ENCODE peak calls at places on chromosomes 11 and 22, in seven cellular contexts. K is CD4-positive, CD25-positive, alpha-beta regulatory T cell; C is epithelial cell of esophagus; J is fibroblast of mammary gland; T is AG09309; S is epithelial cell of proximal tubule; X is mucosa of descending colon. B is an unnamed sample.

GRCh38 chr11:120694706-120695105 is 183.2 kb downstream of the GRIK4 start:
- DNase-seq in K (no peak), S (no peak), T (no peak), X (no peak), J (no peak), C (no peak), B (no peak)

GRCh38 chr22:50032109-50032871 is 19.7 kb upstream of the IL17REL start:
- DNase-seq in X (no peak), T (no peak), K (no peak), S (no peak), C (no peak), J (no peak), B (no peak)

GRCh38 chr11:71454470-71455113 is 1.6 kb downstream of the NADSYN1 start:
- DNase-seq in X (peak), T (no peak), S (no peak), C (peak), J (no peak), K (peak), B (no peak)

GRCh38 chr22:20238567-20239062 is 29.5 kb downstream of the RTN4R start:
- DNase-seq in K (peak), S (no peak), C (peak), X (peak), T (no peak), J (peak), B (peak)

GRCh38 chr11:77503006-77503405 is 29.1 kb upstream of the PAK1 start:
- DNase-seq in T (no peak), S (no peak), K (no peak), J (peak), C (no peak), X (no peak), B (no peak)

GRCh38 chr11:87924125-87924524 is 251.1 kb downstream of the RAB38 start:
- DNase-seq in J (no peak), K (no peak), X (no peak), T (no peak), C (no peak), S (no peak), B (no peak)

GRCh38 chr11:113574171-113574570 is 99.0 kb upstream of the DRD2 start:
- DNase-seq in T (no peak), J (no peak), C (no peak), K (no peak), S (no peak), X (no peak), B (no peak)

GRCh38 chr22:48627203-48627602 is 1200.5 kb downstream of the BRD1 start:
- DNase-seq in X (no peak), T (no peak), K (no peak), J (no peak), S (no peak), C (no peak), B (peak)

GRCh38 chr11:120977470-120977869 is 46.4 kb upstream of the TBCEL start:
- DNase-seq in S (no peak), X (no peak), T (no peak), K (no peak), C (peak), J (peak), B (no peak)

GRCh38 chr11:125141686-125142535 is 22.6 kb upstream of the PKNOX2 start:
- DNase-seq in T (no peak), C (peak), K (peak), X (peak), S (no peak), J (peak), B (peak)

GRCh38 chr11:134762248-134763029 is 350.4 kb upstream of the B3GAT1 start:
- DNase-seq in T (no peak), K (no peak), S (no peak), X (no peak), J (peak), C (no peak), B (no peak)

GRCh38 chr11:41382927-41383326 is 76.5 kb downstream of the LRRC4C start:
- DNase-seq in C (peak), J (no peak), K (no peak), T (no peak), X (no peak), S (peak), B (no peak)

GRCh38 chr11:122754553-122755322 is 83.6 kb upstream of the CRTAM start:
- DNase-seq in T (no peak), C (no peak), S (no peak), J (no peak), X (peak), K (peak), B (peak)

GRCh38 chr22:44195189-44195871 is 14.6 kb downstream of the PARVG start:
- DNase-seq in J (no peak), T (no peak), K (no peak), C (no peak), S (no peak), X (no peak), B (no peak)

GRCh38 chr11:129937592-129938238 is 42.3 kb upstream of the NFRKB start:
- DNase-seq in J (no peak), S (no peak), K (no peak), C (no peak), T (no peak), X (no peak), B (no peak)

GRCh38 chr11:64241175-64241429 is 207 bp downstream of the FKBP2 start:
- DNase-seq in T (no peak), X (no peak), C (no peak), J (no peak), K (no peak), S (no peak), B (no peak)

GRCh38 chr11:34271727-34272126 is 86.1 kb downstream of the ABTB2 start:
- DNase-seq in K (no peak), J (no peak), C (no peak), X (no peak), T (no peak), S (no peak), B (no peak)

GRCh38 chr11:81377418-81377817 is 1356.2 kb downstream of the FAM181B start:
- DNase-seq in S (no peak), C (no peak), J (no peak), K (no peak), T (no peak), X (no peak), B (no peak)

GRCh38 chr11:502288-503178 is 4.5 kb downstream of the RNH1 start:
- DNase-seq in K (no peak), S (no peak), T (no peak), X (no peak), C (no peak), J (no peak), B (no peak)

GRCh38 chr11:66557733-66558326 is 10.6 kb downstream of the CTSF start:
- DNase-seq in X (no peak), K (no peak), T (no peak), J (no peak), S (no peak), C (no peak), B (no peak)

GRCh38 chr22:33873186-33873585 is 47.1 kb downstream of the LARGE1 start:
- DNase-seq in K (no peak), S (no peak), X (no peak), C (no peak), J (no peak), T (no peak), B (no peak)
- H3K4me3 ChIP-seq in K (no peak), S (no peak), X (no peak), C (no peak), J (no peak), T (no peak), B (no peak)

DNA sequence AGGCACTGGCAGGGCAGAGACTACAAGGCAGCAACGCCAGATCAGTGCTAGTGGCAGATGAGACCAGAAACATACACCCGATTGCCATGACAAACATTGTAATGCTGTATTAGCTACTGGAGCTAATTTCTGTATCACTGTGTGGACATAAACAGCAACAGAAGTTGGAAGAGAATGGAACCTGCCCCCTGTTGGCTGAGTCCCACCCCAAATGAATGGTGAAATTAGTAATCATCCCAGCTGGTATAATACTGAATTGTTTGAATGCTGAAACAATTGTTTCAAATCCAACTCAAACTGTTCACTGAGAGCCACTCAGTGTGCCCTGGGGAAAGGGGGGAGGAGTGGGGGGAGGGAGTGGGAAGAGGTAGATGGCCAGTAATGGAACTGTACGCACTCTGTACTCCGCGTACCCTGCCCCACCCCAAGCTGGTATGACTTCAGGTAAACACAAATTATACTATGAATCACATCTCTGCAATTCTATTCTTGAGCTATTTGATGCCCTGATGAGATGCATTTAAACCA is 11.2 kb upstream of the BIRC3 start:
- DNase-seq in C (peak), S (no peak), K (peak), X (peak), J (no peak), T (no peak), B (no peak)
- H3K4me3 ChIP-seq in C (peak), S (no peak), K (peak), X (no peak), J (no peak), T (no peak), B (no peak)

DNA sequence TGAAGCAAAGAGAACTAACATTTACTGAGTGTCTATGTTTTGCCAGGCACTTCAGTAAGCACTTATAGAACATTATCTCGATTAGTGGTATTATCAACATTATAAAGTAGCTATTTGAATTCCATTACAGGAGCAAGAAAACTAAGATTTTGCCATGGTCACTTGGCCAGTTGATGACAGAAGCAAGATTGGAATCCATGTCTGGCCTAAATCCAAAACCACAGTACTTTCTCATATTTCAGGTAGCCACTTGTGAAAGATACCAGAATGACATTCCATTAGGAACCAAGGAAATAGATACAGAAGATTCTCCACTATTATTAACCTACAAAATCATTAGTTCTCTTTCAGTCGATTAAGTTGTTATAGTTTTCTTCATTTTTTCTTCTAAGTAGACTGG is 691.0 kb upstream of the API5 start:
- DNase-seq in X (no peak), C (no peak), T (no peak), J (no peak), K (no peak), S (no peak), B (no peak)
- H3K4me3 ChIP-seq in X (no peak), C (no peak), T (no peak), J (no peak), K (no peak), S (no peak), B (no peak)

GRCh38 chr11:72584933-72585597 is 89.2 kb downstream of the PDE2A start:
- DNase-seq in J (no peak), X (no peak), T (no peak), C (no peak), S (no peak), K (no peak), B (no peak)

GRCh38 chr11:72583616-72584292 is 90.5 kb downstream of the PDE2A start:
- DNase-seq in J (no peak), C (no peak), K (no peak), S (no peak), X (no peak), T (no peak), B (no peak)

GRCh38 chr11:72583177-72583553 is 91.1 kb downstream of the PDE2A start:
- DNase-seq in S (no peak), C (no peak), J (no peak), K (no peak), T (no peak), X (no peak), B (no peak)

GRCh38 chr11:72585762-72586590 is 88.2 kb downstream of the PDE2A start:
- DNase-seq in X (peak), T (no peak), S (no peak), J (peak), C (peak), K (peak), B (peak)

DNA sequence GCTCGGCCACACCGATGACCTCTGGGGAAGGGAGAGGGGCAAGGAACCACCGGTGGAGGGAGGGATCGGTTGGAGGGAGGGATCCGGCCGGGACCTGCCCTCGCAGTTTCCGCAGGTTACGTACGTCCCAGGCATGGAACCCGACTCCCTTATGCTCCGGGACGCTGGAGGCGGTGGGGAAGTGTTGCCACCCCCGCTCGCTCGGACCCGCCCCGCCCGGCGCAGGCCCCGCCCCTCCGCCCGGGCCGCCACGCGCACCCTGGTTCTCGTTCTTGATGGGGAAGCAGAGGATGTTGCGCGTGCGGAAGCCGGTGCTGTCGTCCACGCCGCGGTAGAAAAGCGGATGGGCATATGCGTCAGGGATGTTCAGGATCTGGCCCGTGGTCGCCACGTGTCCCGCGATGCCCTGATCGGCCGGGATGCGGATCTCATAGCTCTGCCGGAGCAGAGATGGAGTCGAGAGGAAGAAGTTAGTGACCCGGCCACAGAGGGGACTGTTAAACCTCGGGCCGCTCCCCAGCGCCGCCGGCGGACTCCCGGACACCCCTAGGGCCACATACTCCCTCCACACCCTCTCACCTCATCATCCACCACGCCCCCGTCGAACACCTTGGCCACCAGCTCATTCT is 89.8 kb downstream of the PDE2A start:
- DNase-seq in J (peak), S (no peak), K (peak), C (peak), X (peak), T (no peak), B (no peak)
- H3K4me3 ChIP-seq in J (peak), S (no peak), K (peak), C (no peak), X (no peak), T (no peak), B (no peak)

GRCh38 chr11:106461839-106462545 is 384.5 kb downstream of the AASDHPPT start:
- DNase-seq in S (no peak), K (no peak), T (no peak), C (no peak), X (no peak), J (no peak), B (no peak)
- H3K4me3 ChIP-seq in S (no peak), K (no peak), T (no peak), C (no peak), X (no peak), J (no peak), B (no peak)

GRCh38 chr11:103988595-103988969 is 47.9 kb upstream of the DDI1 start:
- DNase-seq in S (no peak), T (no peak), C (peak), X (no peak), J (peak), K (no peak), B (no peak)
- H3K4me3 ChIP-seq in S (no peak), T (no peak), C (no peak), X (no peak), J (no peak), K (no peak), B (no peak)

GRCh38 chr11:86624366-86624765 is 48.0 kb downstream of the ME3 start:
- DNase-seq in K (no peak), T (peak), C (peak), X (no peak), J (peak), S (no peak), B (no peak)
- H3K4me3 ChIP-seq in K (no peak), T (no peak), C (no peak), X (no peak), J (no peak), S (no peak), B (no peak)

DNA sequence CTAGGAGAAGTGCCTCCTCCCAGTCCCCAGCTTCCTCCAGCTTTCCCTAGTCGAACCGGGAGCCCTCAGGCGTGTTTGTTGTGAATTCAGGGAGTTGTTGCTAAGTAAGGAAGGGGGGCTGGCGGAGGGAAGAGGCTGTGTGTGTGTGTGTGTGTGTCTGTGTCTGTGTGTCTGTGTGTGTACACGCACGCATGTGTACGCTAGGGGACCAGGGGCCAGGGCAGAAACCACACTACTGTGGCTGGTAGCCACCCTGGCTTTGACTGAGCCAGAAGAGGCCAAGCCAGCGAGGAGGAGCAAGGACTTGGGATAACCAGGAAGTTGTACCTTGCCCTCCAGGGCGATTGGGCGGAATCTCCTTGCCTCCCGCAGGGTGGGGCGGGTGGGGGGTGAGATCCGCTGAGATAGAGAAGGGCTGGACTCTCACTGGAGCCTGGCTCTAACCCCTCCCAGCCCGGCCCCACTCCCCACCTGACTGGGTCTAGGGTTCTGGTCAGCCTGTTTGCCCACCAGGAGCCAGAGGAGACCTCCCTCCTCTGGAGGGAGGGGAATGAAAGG is 7.5 kb downstream of the BCL9L start:
- DNase-seq in K (peak), T (peak), X (peak), C (peak), J (peak), S (no peak), B (no peak)
- H3K4me3 ChIP-seq in K (peak), T (peak), X (no peak), C (peak), J (peak), S (peak), B (no peak)

GRCh38 chr11:9569588-9570164 is 3.8 kb upstream of the WEE1 start:
- DNase-seq in J (no peak), X (no peak), T (no peak), C (no peak), S (no peak), K (no peak), B (no peak)

GRCh38 chr11:9568854-9569587 is 4.4 kb upstream of the WEE1 start:
- DNase-seq in X (peak), J (peak), T (peak), S (peak), C (peak), K (peak), B (peak)

GRCh38 chr11:9566561-9567063 is 6.9 kb upstream of the WEE1 start:
- DNase-seq in T (peak), C (no peak), S (no peak), J (peak), X (no peak), K (no peak), B (no peak)

GRCh38 chr11:9567401-9567800 is 6.1 kb upstream of the WEE1 start:
- DNase-seq in K (no peak), X (no peak), J (no peak), T (no peak), C (no peak), S (no peak), B (no peak)

GRCh38 chr11:9568161-9568853 is 5.2 kb upstream of the WEE1 start:
- DNase-seq in J (peak), S (no peak), X (no peak), C (no peak), T (no peak), K (no peak), B (no peak)
- H3K4me3 ChIP-seq in J (no peak), S (no peak), X (no peak), C (no peak), T (no peak), K (no peak), B (no peak)

B was measured in Jurkat, Clone E6-1.